ENCODE peak calls at places on chromosomes 7 and 10, in four cellular contexts. I is neural progenitor cell, U is GM23248, D is PC-3. K is an unnamed sample.

GRCh38 chr10:72174297-72174662 is 41.5 kb upstream of the ANAPC16 start:
- DNase-seq in I (no peak), U (no peak), D (no peak), K (no peak)

GRCh38 chr10:92756233-92757065 is 66.7 kb downstream of the HHEX start:
- DNase-seq in I (no peak), U (no peak), D (no peak), K (peak; percentile 87)

GRCh38 chr7:106568680-106569499 is 92.1 kb downstream of the CCDC71L start:
- DNase-seq in I (no peak), U (peak; percentile 82), D (peak; percentile 41), K (no peak)

GRCh38 chr7:43649755-43650274 is 66.9 kb downstream of the STK17A start:
- DNase-seq in I (no peak), U (no peak), D (peak; percentile 92), K (peak; percentile 97)

GRCh38 chr10:132910901-132911711 is 31.3 kb downstream of the CFAP46 start:
- DNase-seq in I (no peak), U (peak; percentile 41), D (no peak), K (no peak)

GRCh38 chr10:79292789-79293746 is 54.2 kb upstream of the PPIF start:
- DNase-seq in I (peak; percentile 48), U (peak; percentile 40), D (peak; percentile 84), K (no peak)

GRCh38 chr7:140926021-140926812 is 1.5 kb upstream of the BRAF start:
- DNase-seq in I (no peak), U (no peak), D (no peak), K (no peak)

GRCh38 chr7:44073664-44074348 is 8.4 kb upstream of the PGAM2 start:
- DNase-seq in I (no peak), U (peak; percentile 86), D (peak; percentile 87), K (no peak)

GRCh38 chr10:60257767-60258428 is 131.8 kb downstream of the ANK3 start:
- DNase-seq in I (peak; percentile 21), U (no peak), D (no peak), K (peak; percentile 45)

GRCh38 chr10:92691042-92691590 is 1.4 kb downstream of the HHEX start:
- DNase-seq in I (peak; percentile 58), U (no peak), D (no peak), K (no peak)

GRCh38 chr7:130349911-130350782 is 5.5 kb downstream of the CPA5 start:
- DNase-seq in I (peak; percentile 47), U (no peak), D (no peak), K (no peak)

GRCh38 chr10:100183482-100183881 is 2.3 kb downstream of the ERLIN1 start:
- DNase-seq in I (no peak), U (peak; percentile 21), D (peak; percentile 51), K (no peak)

DNA sequence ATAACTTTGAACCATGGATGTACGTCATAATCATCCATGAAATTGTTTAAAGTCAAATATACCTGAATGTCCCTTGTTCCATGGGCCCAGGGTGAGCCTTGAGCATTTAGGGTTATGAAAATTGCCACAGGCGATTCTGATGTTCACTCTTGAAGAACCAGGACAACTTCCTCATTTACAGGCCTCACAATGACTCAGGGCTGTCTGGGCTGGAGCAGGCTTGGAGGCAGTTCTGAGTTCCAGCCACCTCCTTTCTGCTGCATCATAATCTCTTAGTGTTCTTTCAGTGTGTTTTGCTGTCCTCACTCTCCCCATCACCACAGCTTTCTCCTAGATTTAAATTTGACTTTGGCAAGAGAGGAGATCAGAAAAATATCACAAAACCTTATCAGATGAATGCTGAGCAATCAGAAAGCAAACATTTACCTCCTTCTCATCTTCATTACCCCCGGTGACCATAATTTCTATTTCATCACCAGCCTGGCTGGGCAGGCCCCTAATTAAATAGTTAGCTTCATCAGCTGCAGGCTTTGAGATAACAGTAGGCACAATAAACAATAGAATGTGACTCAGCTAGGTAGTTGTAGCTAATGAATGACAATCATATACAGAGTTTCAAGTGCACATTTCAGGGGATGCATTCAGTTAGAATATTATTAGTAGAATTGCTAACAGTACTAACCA is 571.0 kb downstream of the SH2D4B start:
- DNase-seq in I (no peak), U (no peak), D (no peak), K (no peak)
- H3K9ac ChIP-seq in I (no peak overlapping the region), U (no peak overlapping the region), D (no peak overlapping the region), K (no peak overlapping the region)

DNA sequence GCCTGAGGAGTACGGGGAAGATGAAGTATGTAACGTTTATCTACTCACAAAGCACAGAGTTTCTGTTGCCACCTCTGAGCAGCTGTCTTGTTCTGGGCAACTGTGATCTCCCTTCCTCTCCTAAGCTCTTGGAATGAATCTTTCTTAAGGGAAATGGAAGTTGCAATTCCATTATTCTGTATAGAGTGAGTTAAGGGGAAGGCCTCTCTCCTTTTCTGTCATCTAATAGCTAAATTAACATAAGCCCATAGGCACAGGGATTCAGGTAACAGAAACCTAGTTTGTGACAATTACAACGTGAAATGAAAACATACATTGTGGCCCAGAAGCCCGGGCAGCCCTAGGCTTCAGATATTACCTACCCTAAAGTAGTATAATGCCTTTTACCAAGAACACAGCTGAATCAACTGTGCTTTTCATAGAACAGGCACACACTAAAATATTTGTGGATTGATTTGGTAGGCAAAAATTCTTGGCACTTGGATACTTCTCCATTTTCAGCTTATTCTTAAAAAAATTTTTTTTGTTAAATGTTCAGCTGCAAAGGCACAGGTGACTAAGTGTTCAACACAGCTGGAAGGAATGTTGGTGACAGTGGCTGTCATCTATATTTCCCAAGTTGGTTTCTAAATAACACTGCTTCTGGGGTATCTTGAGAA is 3.8 kb upstream of the PDCD4 start:
- DNase-seq in I (no peak), U (peak; percentile 30), D (no peak), K (no peak)
- H2AFZ ChIP-seq in I (peak overlapping the region; percentile 58), U (peak overlapping the region; percentile 7), D (no peak overlapping the region), K (peak overlapping the region; percentile 73)

GRCh38 chr10:129607607-129608006 is 140.6 kb downstream of the MGMT start:
- DNase-seq in I (no peak), U (no peak), D (no peak), K (no peak)
- TF ChIP-seq EZH2phosphoT487 in I (no peak), U (no peak), D (no peak), K (no peak)

DNA sequence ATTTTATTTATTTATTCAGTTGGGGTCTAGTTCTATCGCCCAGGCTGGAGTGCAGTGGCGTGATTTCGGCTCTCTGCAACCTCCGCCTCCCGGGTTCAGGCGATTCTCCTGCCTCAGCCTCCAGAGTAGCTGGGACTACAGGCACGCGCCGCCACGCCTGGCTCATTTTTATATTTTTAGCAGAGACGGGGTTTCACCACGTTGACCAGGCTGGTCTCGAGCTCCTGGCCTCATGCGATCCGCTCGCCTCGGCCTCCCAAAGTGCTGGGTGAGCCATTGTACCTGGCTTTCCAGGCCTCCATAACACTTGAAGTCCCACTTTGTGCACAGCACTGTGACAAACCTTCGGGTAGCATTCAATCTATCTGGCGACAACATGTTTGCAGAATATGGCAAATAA is 1.0 kb upstream of the DCLRE1C start:
- DNase-seq in I (no peak), U (no peak), D (no peak), K (no peak)
- H3K9ac ChIP-seq in I (no peak overlapping the region), U (peak overlapping the region; percentile 91), D (peak overlapping the region; percentile 91), K (peak overlapping the region; percentile 94)